ENCODE peak calls at places on chromosomes 7 and 10, in six cellular contexts. O is fibroblast of lung, Q is A549, Z is K562, H is Caco-2, J is heart right ventricle. G is an unnamed sample. For H3K4me1, the result is how much of the 10 kb centered on the place peaks cover.

GRCh38 chr10:80500572-80501380 is 36.9 kb upstream of the SH2D4B start:
- DNase-seq in O (no peak), Q (peak), Z (no peak), H (no peak), J (peak), G (peak)

GRCh38 chr10:110857265-110858158 is 14.2 kb upstream of the PDCD4 start:
- DNase-seq in O (peak), Q (no peak), Z (peak), H (peak), J (no peak), G (peak)

GRCh38 chr10:36383349-36383748 is 741.3 kb upstream of the FZD8 start:
- DNase-seq in O (no peak), Q (no peak), Z (no peak), H (no peak), J (no peak), G (no peak)

GRCh38 chr10:84427903-84428650 is 99.7 kb downstream of the CCSER2 start:
- DNase-seq in O (no peak), Q (no peak), Z (no peak), H (no peak), J (no peak), G (no peak)

GRCh38 chr7:93551063-93551895 is 23.2 kb downstream of the CALCR start:
- DNase-seq in O (peak), Q (peak), Z (no peak), H (peak), J (no peak), G (no peak)

GRCh38 chr10:72834183-72834825 is 59.2 kb upstream of the OIT3 start:
- DNase-seq in O (peak), Q (peak), Z (peak), H (peak), J (no peak), G (peak)

GRCh38 chr7:128020161-128020560 is 11.1 kb downstream of the LRRC4 start:
- DNase-seq in O (no peak), Q (peak), Z (peak), H (peak), J (no peak), G (no peak)

GRCh38 chr10:6200588-6201510 is 1.9 kb upstream of the PFKFB3 start:
- DNase-seq in O (peak), Q (peak), Z (peak), H (peak), J (peak), G (peak)

GRCh38 chr7:80851896-80852476 is 66.9 kb downstream of the SEMA3C start:
- DNase-seq in O (peak), Q (peak), Z (no peak), H (peak), J (no peak), G (no peak)

GRCh38 chr10:123250640-123251039 is 96.4 kb downstream of the BUB3 start:
- DNase-seq in O (no peak), Q (no peak), Z (no peak), H (no peak), J (no peak), G (no peak)

GRCh38 chr10:108392286-108392685 is 1227.8 kb upstream of the SORCS1 start:
- DNase-seq in O (peak), Q (no peak), Z (no peak), H (no peak), J (no peak), G (no peak)

GRCh38 chr7:5827755-5828154 is 46.3 kb upstream of the RNF216 start:
- DNase-seq in O (peak), Q (peak), Z (peak), H (peak), J (no peak), G (peak)

GRCh38 chr7:209416-209815 is 17.0 kb downstream of the FAM20C start:
- DNase-seq in O (no peak), Q (no peak), Z (no peak), H (no peak), J (no peak), G (no peak)

GRCh38 chr7:114931656-114932011 is 9.7 kb downstream of the MDFIC start:
- DNase-seq in O (no peak), Q (no peak), Z (no peak), H (no peak), J (no peak), G (peak)

GRCh38 chr7:117827861-117828260 is 45.4 kb downstream of the CTTNBP2 start:
- DNase-seq in O (peak), Q (no peak), Z (no peak), H (no peak), J (no peak), G (no peak)

GRCh38 chr7:32206987-32207386 is 136.8 kb upstream of the PDE1C start:
- DNase-seq in O (peak), Q (peak), Z (peak), H (peak), J (peak), G (no peak)

GRCh38 chr7:92244803-92245486 is 769 bp downstream of the KRIT1 start:
- DNase-seq in O (peak), Q (no peak), Z (no peak), H (peak), J (no peak), G (no peak)

GRCh38 chr10:31804416-31804815 is 124.2 kb downstream of the ARHGAP12 start:
- DNase-seq in O (no peak), Q (no peak), Z (no peak), H (no peak), J (no peak), G (no peak)

GRCh38 chr7:155879592-155879991 is 67.3 kb upstream of the SHH start:
- DNase-seq in O (no peak), Q (no peak), Z (no peak), H (no peak), J (no peak), G (no peak)

GRCh38 chr10:96512524-96512991 is 1.2 kb downstream of the TLL2 start:
- DNase-seq in O (peak), Q (no peak), Z (no peak), H (peak), J (peak), G (no peak)

GRCh38 chr10:43890124-43890523 is 241.4 kb upstream of the ZNF32 start:
- DNase-seq in O (no peak), Q (no peak), Z (no peak), H (no peak), J (no peak), G (no peak)

GRCh38 chr7:106693659-106694353 is 32.8 kb upstream of the CCDC71L start:
- DNase-seq in O (no peak), Q (no peak), Z (no peak), H (no peak), J (no peak), G (no peak)

GRCh38 chr7:98647326-98647725 is 30.2 kb downstream of the NPTX2 start:
- DNase-seq in O (no peak), Q (no peak), Z (no peak), H (no peak), J (no peak), G (no peak)

GRCh38 chr10:71774916-71775702 is 1.8 kb upstream of the VSIR start:
- DNase-seq in O (no peak), Q (no peak), Z (no peak), H (no peak), J (peak), G (no peak)

GRCh38 chr10:80488539-80489066 is 34.5 kb downstream of the TSPAN14 start:
- DNase-seq in O (no peak), Q (no peak), Z (no peak), H (no peak), J (no peak), G (no peak)

GRCh38 chr7:30351724-30352123 is 67.3 kb downstream of the ZNRF2 start:
- DNase-seq in O (no peak), Q (no peak), Z (no peak), H (no peak), J (no peak), G (no peak)

GRCh38 chr10:48215148-48215982 is 59.1 kb downstream of the FRMPD2 start:
- DNase-seq in O (peak), Q (peak), Z (peak), H (peak), J (peak), G (no peak)

GRCh38 chr10:98408799-98409198 is 6.2 kb downstream of the PYROXD2 start:
- DNase-seq in O (no peak), Q (no peak), Z (no peak), H (no peak), J (no peak), G (no peak)

GRCh38 chr10:62166331-62167154 is 102.1 kb downstream of the RTKN2 start:
- DNase-seq in O (peak), Q (peak), Z (no peak), H (no peak), J (no peak), G (no peak)

GRCh38 chr7:131188367-131189339 is 139.0 kb upstream of the MKLN1 start:
- DNase-seq in O (peak), Q (peak), Z (peak), H (no peak), J (no peak), G (peak)

GRCh38 chr10:84820121-84820520 is 491.7 kb downstream of the CCSER2 start:
- DNase-seq in O (no peak), Q (peak), Z (no peak), H (peak), J (no peak), G (no peak)

GRCh38 chr10:19629559-19629958 is 186.7 kb upstream of the PLXDC2 start:
- DNase-seq in O (peak), Q (peak), Z (no peak), H (no peak), J (peak), G (no peak)

GRCh38 chr10:16646474-16647059 is 124.9 kb upstream of the C1QL3 start:
- DNase-seq in O (no peak), Q (no peak), Z (no peak), H (no peak), J (no peak), G (no peak)

GRCh38 chr7:136079478-136079892 is 102.3 kb upstream of the MTPN start:
- DNase-seq in O (no peak), Q (no peak), Z (no peak), H (no peak), J (no peak), G (no peak)

GRCh38 chr7:40372031-40372430 is 237.2 kb downstream of the SUGCT start:
- DNase-seq in O (peak), Q (no peak), Z (no peak), H (no peak), J (no peak), G (no peak)
- H3K4me3 ChIP-seq in O (no peak), Q (no peak), Z (no peak), H (no peak), J (no peak), G (no peak)

DNA sequence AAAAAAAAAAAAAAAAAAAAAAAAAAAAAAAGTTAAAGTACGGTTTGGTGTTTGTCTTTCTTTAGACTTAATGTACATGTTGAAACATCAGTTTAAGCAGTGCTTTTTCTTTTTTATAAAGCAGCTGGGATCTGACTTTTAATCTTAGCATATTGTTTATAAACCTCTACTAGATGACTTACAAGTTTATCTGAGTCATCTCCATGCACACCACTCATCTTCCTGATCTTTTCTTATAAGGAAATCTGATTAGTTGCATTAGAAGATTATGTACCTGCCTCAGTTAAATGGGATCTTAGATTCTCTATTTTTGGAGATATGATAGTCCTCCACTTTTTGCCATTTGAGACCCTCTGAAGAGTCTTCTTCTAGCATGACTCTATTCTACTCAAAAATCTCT is 391.9 kb upstream of the LRGUK start:
- DNase-seq in O (peak), Q (no peak), Z (no peak), H (no peak), J (no peak), G (no peak)
- TF ChIP-seq CTCF in O (no peak), Q (no peak), Z (no peak), H (no peak), J (no peak), G (no peak)

GRCh38 chr10:27621441-27621840 is 117.3 kb downstream of the RAB18 start:
- DNase-seq in O (no peak), Q (no peak), Z (no peak), H (no peak), J (no peak), G (no peak)
- H3K4me1 ChIP-seq in O (under half), Q (under half), Z (under half), H (under half), J (under half), G (under half)

DNA sequence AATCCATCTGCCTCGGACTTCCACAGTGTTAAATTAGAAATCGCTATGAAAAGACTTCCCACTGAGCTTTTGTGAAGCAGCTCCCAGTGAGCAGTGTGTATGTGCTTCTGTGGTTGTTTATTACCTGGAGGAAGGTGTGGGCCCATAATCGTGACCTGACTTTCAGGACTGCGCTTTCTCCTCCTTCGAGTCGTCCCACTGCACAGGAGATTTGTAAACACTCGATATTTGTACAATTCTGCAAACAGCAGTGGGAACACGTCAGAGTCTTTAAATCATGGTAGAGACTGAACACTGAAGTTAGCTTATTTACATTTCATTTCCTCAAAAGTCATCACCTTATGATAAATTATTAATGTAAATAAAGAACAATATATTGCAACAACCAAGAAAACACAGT is 171.4 kb downstream of the ITGA8 start:
- DNase-seq in O (no peak), Q (no peak), Z (no peak), H (no peak), J (no peak), G (no peak)
- H3K4me3 ChIP-seq in O (no peak), Q (no peak), Z (no peak), H (no peak), J (no peak), G (no peak)

GRCh38 chr10:29110172-29110571 is 178.7 kb upstream of the LYZL1 start:
- DNase-seq in O (no peak), Q (no peak), Z (no peak), H (peak), J (no peak), G (no peak)
- TF ChIP-seq CTCF in O (no peak), Q (no peak), Z (no peak), H (no peak), J (no peak), G (no peak)

G was measured in CD8-positive, alpha-beta T cell.